ENCODE peak calls at places on chromosomes 11 and 22, in seven cellular contexts. K, G, O, L, E, D and C are unnamed samples.

GRCh38 chr11:44376423-44376822 is 66.5 kb upstream of the ALX4 start:
- DNase-seq in K (no peak), G (no peak), O (no peak), L (no peak), E (no peak), D (no peak), C (no peak)

GRCh38 chr11:86687083-86687799 is 14.8 kb upstream of the ME3 start:
- DNase-seq in K (no peak), G (no peak), O (no peak), L (no peak), E (no peak), D (no peak), C (no peak)

GRCh38 chr11:7514099-7514725 is 413 bp downstream of the PPFIBP2 start:
- DNase-seq in K (no peak), G (no peak), O (no peak), L (no peak), E (no peak), D (no peak), C (peak)

GRCh38 chr11:46554205-46555162 is 39.3 kb downstream of the AMBRA1 start:
- DNase-seq in K (no peak), G (no peak), O (peak), L (peak), E (no peak), D (no peak), C (peak)

GRCh38 chr11:69439127-69439526 is 42.3 kb upstream of the LINC01488 start:
- DNase-seq in K (no peak), G (peak), O (no peak), L (peak), E (no peak), D (no peak), C (no peak)

GRCh38 chr11:120336641-120337132 is 474 bp downstream of the ARHGEF12 start:
- DNase-seq in K (no peak), G (no peak), O (peak), L (peak), E (peak), D (peak), C (peak)

GRCh38 chr11:107018274-107018901 is at the start of gene GUCY1A2:
- DNase-seq in K (peak), G (peak), O (no peak), L (peak), E (peak), D (no peak), C (peak)

GRCh38 chr11:93821617-93822016 is 28.8 kb downstream of the VSTM5 start:
- DNase-seq in K (no peak), G (no peak), O (no peak), L (no peak), E (no peak), D (no peak), C (no peak)

GRCh38 chr22:28989484-28989883 is 72.1 kb downstream of the C22orf31 start:
- DNase-seq in K (no peak), G (no peak), O (no peak), L (no peak), E (no peak), D (no peak), C (no peak)

GRCh38 chr22:20508815-20509271 is 1.4 kb downstream of the MED15 start:
- DNase-seq in K (no peak), G (no peak), O (no peak), L (no peak), E (no peak), D (peak), C (no peak)

GRCh38 chr22:35489225-35489624 is 51.4 kb upstream of the RASD2 start:
- DNase-seq in K (no peak), G (no peak), O (no peak), L (no peak), E (no peak), D (no peak), C (no peak)

GRCh38 chr11:86902345-86902744 is 52.9 kb downstream of the FZD4 start:
- DNase-seq in K (no peak), G (no peak), O (no peak), L (peak), E (no peak), D (no peak), C (no peak)

GRCh38 chr11:1812274-1812673 is 22.5 kb upstream of the SYT8 start:
- DNase-seq in K (no peak), G (no peak), O (no peak), L (no peak), E (no peak), D (no peak), C (no peak)

GRCh38 chr11:73201249-73201648 is 16.8 kb upstream of the P2RY2 start:
- DNase-seq in K (no peak), G (no peak), O (peak), L (no peak), E (no peak), D (no peak), C (peak)

GRCh38 chr11:57644748-57645715 is 4.7 kb downstream of the YPEL4 start:
- DNase-seq in K (peak), G (peak), O (peak), L (peak), E (peak), D (peak), C (peak)

GRCh38 chr22:48104102-48104738 is 1341.8 kb downstream of the TBC1D22A start:
- DNase-seq in K (no peak), G (no peak), O (no peak), L (no peak), E (no peak), D (no peak), C (no peak)

GRCh38 chr22:45272498-45272897 is 12.3 kb upstream of the UPK3A start:
- DNase-seq in K (no peak), G (no peak), O (no peak), L (no peak), E (no peak), D (no peak), C (no peak)

GRCh38 chr22:32733900-32734299 is 67.6 kb upstream of the TIMP3 start:
- DNase-seq in K (no peak), G (no peak), O (no peak), L (no peak), E (no peak), D (no peak), C (no peak)

GRCh38 chr11:34343686-34344085 is 14.1 kb downstream of the ABTB2 start:
- DNase-seq in K (no peak), G (no peak), O (no peak), L (no peak), E (no peak), D (no peak), C (no peak)

GRCh38 chr11:15970506-15971214 is 385.7 kb downstream of the SOX6 start:
- DNase-seq in K (no peak), G (no peak), O (no peak), L (no peak), E (no peak), D (no peak), C (no peak)
- H3K4ac ChIP-seq in K (no peak), G (no peak), O (peak), L (no peak), E (no peak), D (no peak), C (peak)

GRCh38 chr11:36436084-36436483 is 74.0 kb downstream of the TRAF6 start:
- DNase-seq in K (no peak), G (no peak), O (no peak), L (no peak), E (no peak), D (no peak), C (no peak)

GRCh38 chr11:36436589-36436988 is 73.5 kb downstream of the TRAF6 start:
- DNase-seq in K (no peak), G (no peak), O (no peak), L (no peak), E (no peak), D (no peak), C (no peak)

GRCh38 chr11:36437413-36437812 is 72.7 kb downstream of the TRAF6 start:
- DNase-seq in K (no peak), G (no peak), O (no peak), L (no peak), E (no peak), D (no peak), C (no peak)

GRCh38 chr11:36446135-36446534 is 63.9 kb downstream of the TRAF6 start:
- DNase-seq in K (no peak), G (no peak), O (no peak), L (no peak), E (no peak), D (no peak), C (no peak)

DNA sequence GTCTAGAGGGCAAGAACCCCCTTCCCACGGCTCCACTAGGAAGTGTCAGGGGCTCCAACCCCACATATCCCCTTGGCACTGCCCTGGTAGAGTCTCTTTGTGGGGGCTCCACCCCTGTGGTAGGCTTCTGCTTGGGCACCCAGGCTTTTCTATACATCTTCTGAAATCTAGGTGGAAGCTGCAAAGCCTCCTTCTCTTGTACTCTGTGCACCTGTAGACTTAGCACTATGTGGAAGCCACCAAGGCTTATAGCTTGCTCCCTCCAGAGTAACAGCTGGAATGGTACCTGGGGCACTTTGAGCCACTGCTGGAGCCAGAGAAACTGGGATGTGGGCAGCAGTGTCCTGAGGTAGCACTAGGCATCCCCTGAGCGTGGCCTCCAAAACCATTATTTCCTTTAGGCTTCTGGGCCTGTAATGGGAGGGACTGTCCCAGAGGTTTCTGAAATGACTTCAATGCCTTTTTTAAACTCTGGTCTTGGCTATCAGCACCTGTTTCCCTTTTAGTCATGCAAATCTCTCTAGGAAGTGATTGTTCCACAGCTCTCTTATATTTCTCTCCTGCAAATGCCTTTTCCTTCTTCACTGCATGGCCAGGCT is 68.4 kb downstream of the TRAF6 start:
- DNase-seq in K (no peak), G (no peak), O (no peak), L (no peak), E (no peak), D (no peak), C (no peak)
- H3K4ac ChIP-seq in K (no peak), G (no peak), O (no peak), L (no peak), E (no peak), D (no peak), C (no peak)

GRCh38 chr11:80993561-80993960 is 1552.7 kb upstream of the TENM4 start:
- DNase-seq in K (no peak), G (no peak), O (no peak), L (peak), E (no peak), D (no peak), C (peak)
- H3K4ac ChIP-seq in K (no peak), G (no peak), O (no peak), L (no peak), E (no peak), D (no peak), C (no peak)

GRCh38 chr11:27514076-27514475 is 7.5 kb upstream of the LIN7C start:
- DNase-seq in K (no peak), G (no peak), O (no peak), L (no peak), E (no peak), D (no peak), C (no peak)
- H3K4ac ChIP-seq in K (no peak), G (no peak), O (no peak), L (no peak), E (no peak), D (no peak), C (no peak)

GRCh38 chr11:105315287-105315686 is 175.7 kb upstream of the CARD18 start:
- DNase-seq in K (no peak), G (no peak), O (no peak), L (peak), E (no peak), D (no peak), C (no peak)
- H3K4ac ChIP-seq in K (no peak), G (no peak), O (no peak), L (no peak), E (no peak), D (no peak), C (no peak)

DNA sequence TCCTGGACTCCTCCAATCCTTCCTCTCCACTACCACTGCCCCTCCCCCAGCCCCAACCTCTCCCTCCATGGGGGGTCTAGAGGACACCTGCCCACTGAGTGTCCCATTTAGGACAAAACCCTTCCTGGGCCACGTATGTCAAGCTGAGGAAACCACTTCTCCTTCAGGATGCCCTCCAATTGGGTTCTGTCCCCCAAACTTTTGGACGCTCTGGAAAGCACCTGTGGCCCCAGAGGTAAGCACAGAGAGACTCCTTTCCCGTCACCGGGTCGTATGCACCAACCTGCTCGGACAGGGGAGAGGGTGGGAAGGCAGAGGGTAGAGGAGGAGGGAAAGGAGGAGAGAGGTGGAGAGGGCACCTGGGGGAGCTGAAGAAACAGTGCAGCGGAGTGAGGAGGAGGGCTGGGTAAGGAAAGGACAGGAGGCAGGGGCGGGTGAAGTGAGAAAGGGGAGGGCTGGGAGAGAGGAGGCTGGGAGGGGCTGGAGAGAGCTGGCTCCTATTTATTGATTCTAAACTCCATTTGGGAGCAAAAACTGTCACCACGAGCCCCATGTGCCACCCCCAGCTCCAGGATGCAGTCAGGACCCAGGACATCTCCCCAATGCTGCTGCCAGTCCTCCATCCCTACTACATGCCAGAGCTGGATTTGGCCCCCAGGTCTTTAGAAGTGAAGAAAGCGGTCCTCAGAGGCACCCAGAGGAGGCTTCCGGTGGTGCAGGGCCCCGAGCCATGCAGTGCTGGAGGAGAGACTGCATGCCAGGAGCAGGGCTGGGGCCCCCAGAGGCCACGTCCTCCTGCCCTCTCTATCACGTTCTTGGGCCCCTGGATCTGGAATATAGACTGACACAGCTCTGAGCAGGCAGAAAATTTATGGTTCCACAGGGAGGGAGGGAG is 53.6 kb downstream of the SLC22A12 start:
- DNase-seq in K (no peak), G (peak), O (no peak), L (peak), E (peak), D (no peak), C (no peak)
- H3K4ac ChIP-seq in K (no peak), G (no peak), O (no peak), L (no peak), E (no peak), D (no peak), C (no peak)

DNA sequence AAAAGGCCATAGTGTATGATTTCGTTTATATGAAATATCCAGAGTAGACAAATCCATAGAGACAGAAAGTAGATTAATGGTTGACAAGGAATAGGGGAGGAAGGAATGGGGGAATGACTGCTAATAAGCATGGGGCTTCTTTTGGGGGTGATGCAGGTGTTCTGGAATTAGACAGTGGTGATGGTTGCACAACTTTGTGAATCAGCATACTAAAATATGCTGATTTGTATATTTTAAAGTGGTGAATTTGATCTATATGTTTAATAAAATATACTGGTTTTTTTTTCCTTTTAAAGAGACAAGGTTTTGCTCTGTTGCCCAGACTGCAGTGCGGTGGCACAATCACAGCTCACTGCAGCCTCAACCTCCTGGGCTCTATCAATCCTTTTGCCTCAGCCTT is 6.5 kb upstream of the HORMAD2 start:
- DNase-seq in K (no peak), G (no peak), O (peak), L (no peak), E (no peak), D (no peak), C (no peak)
- H3K4ac ChIP-seq in K (no peak), G (no peak), O (no peak), L (no peak), E (no peak), D (no peak), C (no peak)

GRCh38 chr11:20555783-20556182 is 43.6 kb upstream of the SLC6A5 start:
- DNase-seq in K (no peak), G (no peak), O (no peak), L (no peak), E (no peak), D (no peak), C (no peak)
- H3K4ac ChIP-seq in K (no peak), G (no peak), O (no peak), L (no peak), E (no peak), D (no peak), C (no peak)

DNA sequence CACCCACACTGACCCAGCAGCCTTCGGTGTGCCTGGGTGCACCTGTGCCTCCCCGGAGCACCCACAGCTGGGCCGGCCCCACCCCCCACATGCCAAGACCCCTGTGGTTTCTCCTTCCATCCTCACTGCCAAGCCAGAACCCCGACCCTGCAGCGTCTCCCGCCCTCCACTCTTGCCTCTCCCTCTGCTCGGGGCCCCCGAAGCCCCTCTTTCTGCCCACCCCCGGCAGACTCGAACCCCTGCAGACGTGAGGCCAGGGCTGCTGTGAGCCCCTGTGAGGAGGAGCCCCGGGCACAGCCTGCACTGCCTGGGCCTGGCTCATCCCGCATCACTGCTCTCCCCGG is 521.1 kb downstream of the BRD1 start:
- DNase-seq in K (no peak), G (peak), O (no peak), L (no peak), E (peak), D (no peak), C (no peak)
- H3K4ac ChIP-seq in K (no peak), G (no peak), O (no peak), L (no peak), E (no peak), D (no peak), C (no peak)

GRCh38 chr22:16781764-16782329 is 43.4 kb downstream of the XKR3 start:
- DNase-seq in K (no peak), G (no peak), O (no peak), L (no peak), E (no peak), D (no peak), C (no peak)
- H3K4ac ChIP-seq in K (no peak), G (no peak), O (no peak), L (no peak), E (no peak), D (no peak), C (no peak)